ENCODE peak calls at places on chromosomes 1 and 21, in four cellular contexts. One of them, this sample, is unnamed.

GRCh38 chr1:174000274-174000852 is 21.8 kb downstream of the RC3H1 start:
- DNase-seq in testis: no peak
- DNase-seq in effector memory CD4-positive, alpha-beta T cell: no peak
- DNase-seq in fibroblast of lung: peak; percentile 56
- DNase-seq in this sample: no peak

GRCh38 chr1:67590329-67590728 is 94.7 kb upstream of the GADD45A start:
- DNase-seq in effector memory CD4-positive, alpha-beta T cell: no peak
- DNase-seq in testis: peak; percentile 65
- DNase-seq in fibroblast of lung: peak; percentile 37
- DNase-seq in this sample: no peak

GRCh38 chr21:45228171-45228641 is 59.5 kb downstream of the POFUT2 start:
- DNase-seq in fibroblast of lung: peak; percentile 99
- DNase-seq in testis: no peak
- DNase-seq in effector memory CD4-positive, alpha-beta T cell: peak; percentile 49
- DNase-seq in this sample: peak; percentile 49

GRCh38 chr1:245198755-245199516 is 44.2 kb downstream of the KIF26B start:
- DNase-seq in effector memory CD4-positive, alpha-beta T cell: no peak
- DNase-seq in testis: no peak
- DNase-seq in fibroblast of lung: no peak
- DNase-seq in this sample: no peak

GRCh38 chr21:38661296-38662223 is 144.2 kb upstream of the ETS2 start:
- DNase-seq in effector memory CD4-positive, alpha-beta T cell: no peak
- DNase-seq in testis: no peak
- DNase-seq in fibroblast of lung: peak; percentile 74
- DNase-seq in this sample: no peak

GRCh38 chr1:3472906-3473305 is 18.4 kb downstream of the ARHGEF16 start:
- DNase-seq in testis: no peak
- DNase-seq in effector memory CD4-positive, alpha-beta T cell: no peak
- DNase-seq in fibroblast of lung: no peak
- DNase-seq in this sample: no peak

GRCh38 chr21:37060296-37060695 is 12.6 kb downstream of the PIGP start:
- DNase-seq in fibroblast of lung: peak; percentile 96
- DNase-seq in effector memory CD4-positive, alpha-beta T cell: no peak
- DNase-seq in testis: peak; percentile 51
- DNase-seq in this sample: no peak

GRCh38 chr1:3598051-3598471 is 13.2 kb downstream of the MEGF6 start:
- DNase-seq in testis: peak; percentile 51
- DNase-seq in effector memory CD4-positive, alpha-beta T cell: no peak
- DNase-seq in fibroblast of lung: peak; percentile 17
- DNase-seq in this sample: no peak

GRCh38 chr1:184116287-184116686 is 64.8 kb downstream of the TSEN15 start:
- DNase-seq in fibroblast of lung: no peak
- DNase-seq in testis: no peak
- DNase-seq in effector memory CD4-positive, alpha-beta T cell: no peak
- DNase-seq in this sample: no peak

GRCh38 chr1:183926978-183927377 is 110.5 kb downstream of the COLGALT2 start:
- DNase-seq in testis: no peak
- DNase-seq in effector memory CD4-positive, alpha-beta T cell: no peak
- DNase-seq in fibroblast of lung: peak; percentile 81
- DNase-seq in this sample: no peak

GRCh38 chr1:44237721-44238457 is 24.6 kb downstream of the DMAP1 start:
- DNase-seq in effector memory CD4-positive, alpha-beta T cell: no peak
- DNase-seq in testis: peak; percentile 55
- DNase-seq in fibroblast of lung: peak; percentile 12
- DNase-seq in this sample: no peak

GRCh38 chr1:44361478-44361877 is 6.4 kb upstream of the ERI3 start:
- DNase-seq in fibroblast of lung: no peak
- DNase-seq in effector memory CD4-positive, alpha-beta T cell: no peak
- DNase-seq in testis: no peak
- DNase-seq in this sample: no peak

GRCh38 chr1:224482619-224483018 is 48.0 kb upstream of the WDR26 start:
- DNase-seq in fibroblast of lung: no peak
- DNase-seq in effector memory CD4-positive, alpha-beta T cell: no peak
- DNase-seq in testis: no peak
- DNase-seq in this sample: no peak

GRCh38 chr1:28986296-28986910 is 72.0 kb downstream of the EPB41 start:
- DNase-seq in effector memory CD4-positive, alpha-beta T cell: no peak
- DNase-seq in testis: no peak
- DNase-seq in fibroblast of lung: no peak
- DNase-seq in this sample: no peak

GRCh38 chr1:5999711-6000443 is 7.7 kb upstream of the NPHP4 start:
- DNase-seq in testis: no peak
- DNase-seq in effector memory CD4-positive, alpha-beta T cell: no peak
- DNase-seq in fibroblast of lung: no peak
- DNase-seq in this sample: no peak

GRCh38 chr1:31535561-31535960 is 40.8 kb upstream of the TINAGL1 start:
- DNase-seq in testis: no peak
- DNase-seq in effector memory CD4-positive, alpha-beta T cell: no peak
- DNase-seq in fibroblast of lung: peak; percentile 9
- DNase-seq in this sample: no peak

GRCh38 chr1:85047472-85048295 is 616 bp downstream of the MCOLN3 start:
- DNase-seq in fibroblast of lung: no peak
- DNase-seq in testis: peak; percentile 18
- DNase-seq in effector memory CD4-positive, alpha-beta T cell: no peak
- DNase-seq in this sample: no peak

GRCh38 chr1:54569339-54569738 is 21.3 kb downstream of the ACOT11 start:
- DNase-seq in effector memory CD4-positive, alpha-beta T cell: no peak
- DNase-seq in fibroblast of lung: peak; percentile 29
- DNase-seq in testis: no peak
- DNase-seq in this sample: no peak

GRCh38 chr1:24713176-24713575 is 32.1 kb upstream of the CLIC4 start:
- DNase-seq in testis: no peak
- DNase-seq in fibroblast of lung: peak; percentile 89
- DNase-seq in effector memory CD4-positive, alpha-beta T cell: no peak
- DNase-seq in this sample: no peak

DNA sequence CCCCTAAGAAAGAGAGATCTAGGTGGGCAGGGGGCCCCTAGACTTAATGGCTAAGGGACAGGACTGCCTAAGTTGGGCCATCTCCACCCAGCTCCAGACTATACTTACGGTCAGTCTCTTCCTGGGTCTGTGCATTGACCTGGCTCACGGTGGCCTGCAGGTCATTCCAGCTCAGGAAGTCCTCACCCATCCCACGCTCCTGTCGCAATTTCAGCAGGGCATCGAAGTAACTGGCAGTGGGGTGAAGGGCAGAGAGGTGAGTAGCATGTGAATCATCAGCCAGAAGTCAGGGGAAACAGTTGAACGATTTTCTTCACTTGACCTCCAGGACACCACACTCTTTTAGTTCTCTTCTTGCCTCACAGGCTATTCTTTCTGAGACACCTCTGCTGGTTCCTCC is 20.5 kb downstream of the IQGAP3 start:
- DNase-seq in testis: no peak
- DNase-seq in fibroblast of lung: no peak
- DNase-seq in effector memory CD4-positive, alpha-beta T cell: no peak
- DNase-seq in this sample: no peak
- H3K36me3 ChIP-seq in testis: no peaks in the 10 kb centered on the region
- H3K36me3 ChIP-seq in fibroblast of lung: peaks cover 31% of the 10 kb centered on the region
- H3K36me3 ChIP-seq in effector memory CD4-positive, alpha-beta T cell: no peaks in the 10 kb centered on the region
- H3K36me3 ChIP-seq in this sample: no peaks in the 10 kb centered on the region

GRCh38 chr1:33007190-33008050 is 29.3 kb downstream of the AK2 start:
- DNase-seq in effector memory CD4-positive, alpha-beta T cell: no peak
- DNase-seq in testis: peak; percentile 43
- DNase-seq in fibroblast of lung: peak; percentile 92
- DNase-seq in this sample: no peak
- H3K4me3 ChIP-seq in effector memory CD4-positive, alpha-beta T cell: no peak overlapping the region
- H3K4me3 ChIP-seq in testis: no peak overlapping the region
- H3K4me3 ChIP-seq in fibroblast of lung: no peak overlapping the region
- H3K4me3 ChIP-seq in this sample: no peak overlapping the region

GRCh38 chr1:151009674-151010345 is 1.6 kb downstream of the PRUNE1 start:
- DNase-seq in fibroblast of lung: no peak
- DNase-seq in testis: no peak
- DNase-seq in effector memory CD4-positive, alpha-beta T cell: no peak
- DNase-seq in this sample: no peak

GRCh38 chr1:151011154-151011850 is 3.1 kb downstream of the PRUNE1 start:
- DNase-seq in effector memory CD4-positive, alpha-beta T cell: no peak
- DNase-seq in fibroblast of lung: no peak
- DNase-seq in testis: no peak
- DNase-seq in this sample: no peak

GRCh38 chr1:151009206-151009587 is 948 bp downstream of the PRUNE1 start:
- DNase-seq in testis: no peak
- DNase-seq in effector memory CD4-positive, alpha-beta T cell: no peak
- DNase-seq in fibroblast of lung: peak; percentile 88
- DNase-seq in this sample: no peak

GRCh38 chr1:151008244-151009205 is at the start of gene PRUNE1:
- DNase-seq in effector memory CD4-positive, alpha-beta T cell: peak; percentile 95
- DNase-seq in fibroblast of lung: peak; percentile 92
- DNase-seq in testis: peak; percentile 96
- DNase-seq in this sample: peak; percentile 93

GRCh38 chr1:151010346-151010726 is 2.1 kb downstream of the PRUNE1 start:
- DNase-seq in testis: no peak
- DNase-seq in effector memory CD4-positive, alpha-beta T cell: no peak
- DNase-seq in fibroblast of lung: no peak
- DNase-seq in this sample: no peak
- H3K4me1 ChIP-seq in testis: peaks cover 33% of the 10 kb centered on the region
- H3K4me1 ChIP-seq in effector memory CD4-positive, alpha-beta T cell: peaks cover 25% of the 10 kb centered on the region
- H3K4me1 ChIP-seq in fibroblast of lung: peaks cover 14% of the 10 kb centered on the region
- H3K4me1 ChIP-seq in this sample: no peaks in the 10 kb centered on the region

DNA sequence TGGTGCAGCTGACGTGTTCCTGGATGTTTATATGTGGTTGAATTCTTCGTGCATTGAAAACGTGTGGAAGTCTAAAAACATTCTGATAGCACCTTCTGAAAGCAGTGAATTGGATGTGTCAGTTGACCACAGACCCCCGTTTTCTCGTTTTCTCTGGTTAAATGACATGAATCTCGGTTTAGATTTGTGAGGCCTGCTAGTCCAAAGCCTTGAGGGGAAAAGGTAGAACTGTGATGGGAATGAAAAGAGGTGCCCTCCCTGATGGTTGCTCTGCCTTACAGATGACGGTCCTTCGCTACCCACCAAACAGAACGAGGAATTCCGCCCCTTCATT is 8.9 kb downstream of the RER1 start:
- DNase-seq in testis: no peak
- DNase-seq in fibroblast of lung: no peak
- DNase-seq in effector memory CD4-positive, alpha-beta T cell: no peak
- DNase-seq in this sample: no peak
- H3K36me3 ChIP-seq in testis: no peaks in the 10 kb centered on the region
- H3K36me3 ChIP-seq in fibroblast of lung: peaks cover 57% of the 10 kb centered on the region
- H3K36me3 ChIP-seq in effector memory CD4-positive, alpha-beta T cell: peaks cover 85% of the 10 kb centered on the region
- H3K36me3 ChIP-seq in this sample: peaks cover 15% of the 10 kb centered on the region

GRCh38 chr1:155329980-155330598 is 9.4 kb downstream of the RUSC1 start:
- DNase-seq in fibroblast of lung: no peak
- DNase-seq in effector memory CD4-positive, alpha-beta T cell: no peak
- DNase-seq in testis: no peak
- DNase-seq in this sample: no peak
- H3K4me3 ChIP-seq in fibroblast of lung: no peak overlapping the region
- H3K4me3 ChIP-seq in effector memory CD4-positive, alpha-beta T cell: no peak overlapping the region
- H3K4me3 ChIP-seq in testis: no peak overlapping the region
- H3K4me3 ChIP-seq in this sample: no peak overlapping the region

DNA sequence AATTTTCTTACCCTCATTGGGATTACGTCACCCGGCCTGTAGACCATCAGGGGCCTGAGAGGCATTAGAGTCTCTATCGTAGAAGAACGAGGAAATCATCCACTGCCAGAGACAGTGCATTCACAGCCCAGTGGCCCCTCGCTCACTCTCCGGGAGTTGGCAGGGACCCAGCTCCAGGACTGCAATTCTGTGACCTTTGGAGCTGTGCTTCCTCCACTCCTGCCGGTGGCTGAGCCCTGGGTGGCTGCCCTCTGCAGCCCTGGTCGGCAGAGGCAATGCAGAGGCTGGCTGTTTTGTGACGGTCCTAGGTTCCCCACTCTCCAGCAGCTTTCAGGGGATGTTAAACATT is 12.7 kb downstream of the SLC37A1 start:
- DNase-seq in effector memory CD4-positive, alpha-beta T cell: no peak
- DNase-seq in testis: no peak
- DNase-seq in fibroblast of lung: no peak
- DNase-seq in this sample: no peak
- H3K4me1 ChIP-seq in effector memory CD4-positive, alpha-beta T cell: peaks cover 19% of the 10 kb centered on the region
- H3K4me1 ChIP-seq in testis: peaks cover 13% of the 10 kb centered on the region
- H3K4me1 ChIP-seq in fibroblast of lung: peaks cover 7% of the 10 kb centered on the region
- H3K4me1 ChIP-seq in this sample: peaks cover 4% of the 10 kb centered on the region

GRCh38 chr1:26471201-26471497 is 1.1 kb upstream of the HMGN2 start:
- DNase-seq in effector memory CD4-positive, alpha-beta T cell: no peak
- DNase-seq in testis: no peak
- DNase-seq in fibroblast of lung: no peak
- DNase-seq in this sample: no peak
- H3K36me3 ChIP-seq in effector memory CD4-positive, alpha-beta T cell: peaks cover 30% of the 10 kb centered on the region
- H3K36me3 ChIP-seq in testis: no peaks in the 10 kb centered on the region
- H3K36me3 ChIP-seq in fibroblast of lung: peaks cover 13% of the 10 kb centered on the region
- H3K36me3 ChIP-seq in this sample: no peaks in the 10 kb centered on the region